ENCODE peak calls at places on chromosomes 3 and 15, in five cellular contexts. Y, N, T, L and H are unnamed samples.

GRCh38 chr3:26558257-26558656 is 64.3 kb upstream of the LRRC3B start:
- DNase-seq in N (no peak), Y (no peak), T (no peak), L (no peak), H (no peak)

GRCh38 chr3:159757341-159758060 is 231.1 kb upstream of the IL12A start:
- DNase-seq in Y (no peak), L (no peak), T (no peak), N (no peak), H (no peak)

GRCh38 chr3:24323272-24323671 is 171.4 kb downstream of the THRB start:
- DNase-seq in Y (no peak), T (peak), L (no peak), N (no peak), H (no peak)

GRCh38 chr15:69568621-69569020 is 116.0 kb downstream of the RPLP1 start:
- DNase-seq in T (peak), Y (peak), N (no peak), L (no peak), H (no peak)

GRCh38 chr3:130850044-130850797 is 43.7 kb upstream of the ATP2C1 start:
- DNase-seq in N (no peak), T (peak), L (peak), Y (peak), H (no peak)

GRCh38 chr3:55662683-55663082 is 175.6 kb upstream of the WNT5A start:
- DNase-seq in T (peak), L (no peak), Y (peak), N (no peak), H (no peak)

GRCh38 chr3:43181202-43181910 is 75.5 kb upstream of the POMGNT2 start:
- DNase-seq in Y (no peak), L (peak), N (no peak), T (peak), H (no peak)

GRCh38 chr3:109687626-109688025 is 350.3 kb upstream of the DPPA4 start:
- DNase-seq in T (no peak), N (no peak), L (no peak), Y (no peak), H (no peak)

GRCh38 chr15:72340366-72340765 is 20.4 kb upstream of the CELF6 start:
- DNase-seq in T (no peak), Y (no peak), L (no peak), N (no peak), H (no peak)

GRCh38 chr3:159904455-159904854 is 84.2 kb upstream of the IL12A start:
- DNase-seq in N (no peak), T (no peak), Y (no peak), L (peak), H (no peak)

GRCh38 chr3:167487556-167487955 is 13.7 kb upstream of the SERPINI2 start:
- DNase-seq in T (peak), L (no peak), N (no peak), Y (no peak), H (no peak)

GRCh38 chr3:69048990-69049389 is 3.1 kb downstream of the TMF1 start:
- DNase-seq in N (no peak), L (no peak), Y (no peak), T (no peak), H (no peak)

GRCh38 chr3:184320099-184320445 is 5.7 kb downstream of the EIF4G1 start:
- DNase-seq in L (no peak), N (peak), Y (peak), T (peak), H (peak)

GRCh38 chr15:28191832-28192231 is 92.7 kb upstream of the OCA2 start:
- DNase-seq in Y (peak), T (no peak), N (peak), L (no peak), H (peak)

GRCh38 chr3:22634450-22634849 is 568.7 kb upstream of the UBE2E2 start:
- DNase-seq in T (no peak), L (no peak), N (no peak), Y (no peak), H (no peak)

GRCh38 chr3:38558864-38559263 is 62.7 kb downstream of the EXOG start:
- DNase-seq in Y (no peak), N (no peak), T (no peak), L (no peak), H (no peak)

GRCh38 chr3:37546876-37547275 is 314.8 kb upstream of the CTDSPL start:
- DNase-seq in N (no peak), Y (peak), L (peak), T (peak), H (no peak)

GRCh38 chr15:82679626-82680199 is 30.0 kb downstream of the AP3B2 start:
- DNase-seq in T (no peak), Y (no peak), N (no peak), L (no peak), H (no peak)
- H3K4me3 ChIP-seq in T (peak), Y (no peak), N (no peak), L (peak), H (no peak)

GRCh38 chr3:62554264-62554799 is 181.0 kb upstream of the FEZF2 start:
- DNase-seq in T (no peak), N (no peak), Y (no peak), L (peak), H (no peak)
- TF ChIP-seq CTCF in T (peak), N (no peak), Y (peak), L (peak), H (peak)

GRCh38 chr3:125110876-125111480 is 55.2 kb upstream of the HEG1 start:
- DNase-seq in N (no peak), L (no peak), Y (no peak), T (no peak), H (no peak)

GRCh38 chr3:125107861-125108567 is 52.2 kb upstream of the HEG1 start:
- DNase-seq in T (peak), L (peak), Y (peak), N (no peak), H (no peak)

GRCh38 chr3:125110016-125110875 is 54.4 kb upstream of the HEG1 start:
- DNase-seq in N (no peak), L (peak), T (peak), Y (peak), H (peak)

GRCh38 chr3:125108833-125109540 is 53.2 kb upstream of the HEG1 start:
- DNase-seq in T (no peak), Y (no peak), N (no peak), L (peak), H (no peak)

GRCh38 chr3:125109541-125109925 is 53.7 kb upstream of the HEG1 start:
- DNase-seq in Y (no peak), L (peak), N (no peak), T (no peak), H (no peak)
- H3K4me3 ChIP-seq in Y (no peak), L (peak), N (no peak), T (no peak), H (no peak)

DNA sequence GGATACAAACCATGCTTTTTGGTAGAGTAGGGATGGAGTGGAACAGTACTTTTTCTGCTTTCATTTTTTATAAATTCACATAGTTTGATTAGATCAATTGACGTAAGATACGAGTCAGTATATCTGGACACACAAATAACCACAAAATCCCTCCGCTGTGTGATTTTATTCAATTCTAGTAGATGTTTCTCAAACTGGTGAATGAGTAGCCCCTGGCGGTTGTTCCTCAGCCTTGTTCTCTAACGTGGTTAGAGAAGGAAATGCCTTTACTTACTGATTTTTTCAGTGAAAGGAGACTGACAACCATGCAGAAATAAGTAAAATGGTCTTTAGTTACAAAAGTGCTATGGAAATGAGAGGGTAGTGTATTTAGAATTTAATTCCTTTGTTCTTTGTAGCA is 161.0 kb downstream of the TCF12 start:
- DNase-seq in Y (no peak), T (no peak), N (no peak), L (no peak), H (no peak)
- TF ChIP-seq CTCF in Y (peak), T (no peak), N (peak), L (no peak), H (no peak)

DNA sequence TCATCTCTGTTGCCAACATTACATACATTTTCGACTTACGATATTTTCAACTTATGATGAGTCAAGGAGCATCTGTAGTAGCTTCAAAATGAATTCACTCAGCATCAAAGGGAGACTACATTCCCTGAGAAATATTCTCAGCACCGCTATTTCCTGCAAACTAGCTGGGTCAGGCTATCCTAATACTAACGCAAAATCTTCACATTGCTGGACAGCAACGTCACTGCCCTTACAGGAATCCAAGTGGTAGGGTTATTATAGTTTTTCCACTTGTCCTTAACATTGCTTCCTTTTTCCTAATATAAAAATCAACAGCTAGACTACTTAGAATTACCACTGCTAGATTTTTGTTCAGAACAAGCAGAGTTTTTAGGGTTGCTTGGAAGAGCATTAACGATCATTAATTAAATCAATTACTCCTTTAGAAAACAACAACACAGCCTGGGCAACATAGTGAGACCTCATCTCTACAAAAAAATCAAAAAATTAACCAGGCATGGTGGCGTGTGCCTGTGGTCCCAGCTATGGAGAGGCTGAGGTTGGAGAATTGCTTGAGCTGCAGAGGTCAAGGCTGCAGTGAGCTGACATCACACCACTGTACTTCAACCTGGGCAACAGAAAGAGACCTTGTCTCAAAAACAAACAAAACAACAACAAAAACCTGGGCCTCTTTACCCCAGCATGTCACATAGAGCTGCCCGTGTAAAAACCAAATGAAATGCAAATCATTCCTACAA is 6.9 kb downstream of the ADAM10 start:
- DNase-seq in N (no peak), T (no peak), Y (peak), L (no peak), H (no peak)
- H3K4me3 ChIP-seq in N (no peak), T (no peak), Y (no peak), L (no peak), H (no peak)